ENCODE peak calls at places on chromosomes 7 and 10, in ten cellular contexts. L, H, R, T, P, A, Y, G, N and X are unnamed samples.

GRCh38 chr10:73899401-73899780 is 11.5 kb upstream of the PLAU start:
- DNase-seq in Y (no peak), A (peak), N (peak), T (no peak), G (peak), L (no peak), R (peak), P (no peak), H (no peak), X (no peak)

GRCh38 chr10:133420579-133420978 is 3.8 kb downstream of the SPRN start:
- DNase-seq in N (no peak), L (no peak), R (no peak), A (no peak), T (no peak), H (no peak), P (no peak), Y (no peak), G (no peak), X (no peak)

GRCh38 chr10:22427890-22428571 is 82.7 kb downstream of the SPAG6 start:
- DNase-seq in A (peak), G (peak), Y (no peak), N (peak), T (no peak), R (no peak), L (no peak), P (peak), H (no peak), X (peak)

GRCh38 chr10:112782176-112782907 is 167.7 kb upstream of the TCF7L2 start:
- DNase-seq in H (no peak), G (no peak), Y (peak), R (no peak), A (peak), P (no peak), T (no peak), N (no peak), L (no peak), X (no peak)

GRCh38 chr7:107002804-107003137 is 41.7 kb upstream of the PRKAR2B start:
- DNase-seq in G (no peak), A (no peak), T (no peak), R (no peak), Y (no peak), N (no peak), L (no peak), H (no peak), P (no peak), X (no peak)

GRCh38 chr7:88219781-88220747 is at the start of gene SRI:
- DNase-seq in Y (peak), A (peak), H (peak), L (peak), P (peak), T (peak), N (peak), R (peak), G (peak), X (peak)

GRCh38 chr10:126104767-126105166 is 208.4 kb downstream of the FANK1 start:
- DNase-seq in P (no peak), T (no peak), L (no peak), H (no peak), R (no peak), N (no peak), Y (no peak), A (no peak), G (no peak), X (no peak)

GRCh38 chr10:71268247-71268691 is 50.8 kb upstream of the SLC29A3 start:
- DNase-seq in G (no peak), N (peak), H (peak), T (no peak), Y (peak), R (no peak), P (peak), A (peak), L (peak), X (no peak)

GRCh38 chr10:68212721-68213352 is 19.1 kb downstream of the ATOH7 start:
- DNase-seq in A (peak), T (peak), H (no peak), G (no peak), R (no peak), Y (peak), P (no peak), L (no peak), N (peak), X (no peak)

GRCh38 chr10:103678104-103678526 is 177.3 kb downstream of the SH3PXD2A start:
- DNase-seq in Y (no peak), G (peak), H (no peak), T (peak), A (peak), L (peak), R (peak), P (peak), N (peak), X (peak)

GRCh38 chr10:62183442-62183841 is 85.2 kb downstream of the RTKN2 start:
- DNase-seq in R (no peak), G (no peak), A (no peak), N (no peak), P (no peak), H (no peak), L (no peak), Y (no peak), T (peak), X (no peak)

GRCh38 chr7:13257661-13258060 is 570.2 kb downstream of the ARL4A start:
- DNase-seq in H (no peak), N (no peak), A (no peak), P (no peak), L (no peak), Y (no peak), G (no peak), T (no peak), R (no peak), X (no peak)

GRCh38 chr7:34080513-34080912 is 175.2 kb downstream of the BMPER start:
- DNase-seq in T (no peak), N (peak), P (no peak), L (no peak), R (no peak), Y (no peak), A (peak), H (no peak), G (no peak), X (no peak)

GRCh38 chr10:26095781-26096180 is 120.8 kb upstream of the GAD2 start:
- DNase-seq in A (no peak), Y (no peak), L (no peak), R (no peak), N (no peak), T (no peak), H (no peak), G (no peak), P (no peak), X (no peak)

GRCh38 chr7:71752171-71752935 is 620.4 kb downstream of the GALNT17 start:
- DNase-seq in A (peak), G (no peak), Y (peak), L (peak), P (peak), H (peak), T (peak), N (no peak), R (peak), X (no peak)
- TF ChIP-seq CTCF in A (peak), G (peak), Y (peak), L (peak), P (peak), H (peak), T (peak), N (peak), R (peak), X (peak)

DNA sequence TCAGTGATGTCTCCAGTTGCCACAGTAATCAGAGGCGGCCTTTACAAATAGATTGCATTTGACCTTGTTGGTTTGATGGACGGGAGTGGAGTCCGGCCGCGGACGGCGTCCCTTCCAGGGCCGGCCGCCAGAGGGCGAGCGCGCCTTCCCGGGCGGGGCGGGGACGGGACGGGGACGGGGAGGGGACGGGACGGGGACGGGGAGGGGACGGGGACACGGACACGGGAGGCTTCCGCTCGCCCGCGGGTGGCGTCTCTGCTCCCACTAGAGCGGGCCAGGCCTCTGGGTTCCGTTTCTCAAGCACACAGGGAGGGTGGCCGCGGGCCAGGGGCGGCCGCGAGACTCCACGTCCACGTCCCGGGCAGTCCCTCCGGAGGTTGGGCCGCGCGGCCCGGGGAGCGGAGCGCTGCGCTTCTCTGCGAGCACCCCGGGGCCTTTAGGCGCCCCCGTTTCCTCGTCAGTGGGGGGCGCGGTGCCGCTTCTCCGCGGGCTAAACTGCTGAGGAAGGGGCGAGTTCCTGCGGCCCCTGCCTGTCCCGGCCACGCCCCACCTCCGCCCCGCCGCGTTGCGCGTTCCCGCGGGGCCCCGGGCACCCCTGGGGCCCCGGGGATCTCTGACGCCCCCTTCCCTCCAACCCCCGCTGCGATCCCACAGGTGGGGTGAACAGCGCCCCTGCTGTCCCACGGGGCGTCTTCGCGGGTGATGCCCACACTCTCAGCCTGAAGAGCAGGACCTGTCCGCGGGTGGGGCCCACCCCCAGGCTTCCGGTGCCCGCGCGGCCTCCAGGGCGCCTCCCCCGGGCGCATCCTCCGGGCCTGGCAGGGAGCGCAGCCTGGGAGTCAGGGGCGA is 84.2 kb upstream of the MKI67 start:
- DNase-seq in G (no peak), R (peak), L (peak), T (peak), H (peak), P (no peak), A (peak), N (peak), Y (peak), X (no peak)
- TF ChIP-seq CTCF in G (peak), R (peak), L (peak), T (peak), H (peak), P (no peak), A (peak), N (peak), Y (peak), X (peak)

GRCh38 chr7:142483659-142484317 is 225.9 kb upstream of the PRSS58 start:
- DNase-seq in H (no peak), N (no peak), R (no peak), T (no peak), A (no peak), G (no peak), Y (no peak), P (no peak), L (no peak), X (no peak)
- TF ChIP-seq CTCF in H (peak), N (no peak), R (no peak), T (no peak), A (no peak), G (no peak), Y (no peak), P (no peak), L (no peak), X (no peak)

DNA sequence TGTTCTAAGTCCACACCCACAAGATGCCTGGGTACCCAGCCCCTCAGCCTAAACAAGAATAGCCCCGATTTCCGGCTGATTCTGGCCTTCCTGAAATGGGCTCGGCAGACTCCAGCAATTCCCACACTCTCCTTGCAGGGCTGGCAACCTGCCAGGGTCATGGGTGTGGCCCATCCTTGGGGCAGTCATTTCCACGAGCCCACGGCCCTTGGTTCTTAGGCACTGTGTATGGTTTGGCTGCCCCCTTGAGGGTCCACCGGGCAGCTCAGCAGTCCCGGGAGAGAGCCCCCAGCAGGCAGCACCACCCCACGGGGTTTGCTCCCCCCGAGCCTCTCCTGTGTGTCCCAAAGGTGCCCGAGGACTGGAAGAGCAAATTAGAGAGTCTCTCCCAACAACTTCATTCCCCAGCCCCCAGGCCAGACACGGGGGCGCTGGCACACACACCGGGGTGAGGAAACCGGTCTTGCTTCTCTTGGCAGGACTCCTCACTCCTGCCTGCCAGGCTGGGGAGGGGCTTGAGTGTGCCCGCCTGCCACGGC is 142.2 kb downstream of the EMX2 start:
- DNase-seq in T (peak), P (no peak), N (no peak), L (no peak), A (peak), Y (no peak), G (no peak), R (peak), H (peak), X (no peak)
- TF ChIP-seq CTCF in T (peak), P (no peak), N (peak), L (no peak), A (no peak), Y (no peak), G (no peak), R (no peak), H (no peak), X (no peak)

GRCh38 chr7:90552521-90552920 is 43.6 kb upstream of the CDK14 start:
- DNase-seq in H (no peak), P (no peak), R (no peak), L (no peak), T (no peak), A (peak), G (no peak), N (no peak), Y (no peak), X (no peak)
- TF ChIP-seq CTCF in H (no peak), P (no peak), R (no peak), L (no peak), T (no peak), A (peak), G (peak), N (no peak), Y (peak), X (peak)

GRCh38 chr7:111855842-111856227 is 293.5 kb upstream of the IMMP2L start:
- DNase-seq in H (no peak), P (peak), L (no peak), A (peak), G (no peak), Y (peak), N (no peak), T (no peak), R (no peak), X (no peak)
- TF ChIP-seq CTCF in H (no peak), P (peak), L (no peak), A (peak), G (peak), Y (peak), N (peak), T (no peak), R (no peak), X (peak)

DNA sequence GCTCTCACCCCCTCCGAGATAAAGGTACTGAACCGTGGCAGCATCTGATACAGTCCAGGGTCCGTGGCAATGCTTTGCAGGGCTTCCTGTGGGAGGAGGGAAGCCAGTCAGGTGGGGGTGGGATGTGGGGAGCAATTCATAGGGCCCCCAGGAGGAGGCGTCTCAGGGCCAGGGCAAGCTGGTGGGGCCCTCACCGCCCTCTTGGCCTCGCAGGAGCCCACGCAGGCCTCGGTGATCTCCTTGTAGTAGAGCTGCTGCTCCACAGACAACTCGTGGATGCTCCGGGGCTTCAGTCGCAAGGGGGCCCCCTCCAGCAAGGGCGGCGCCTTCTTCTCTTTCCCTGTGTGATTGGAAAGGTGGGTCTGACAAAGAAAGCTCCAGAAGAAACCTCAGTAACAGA is 7.2 kb downstream of the TAF6 start:
- DNase-seq in A (no peak), N (no peak), H (no peak), R (no peak), G (no peak), Y (no peak), L (no peak), T (no peak), P (no peak), X (no peak)
- TF ChIP-seq CTCF in A (no peak), N (no peak), H (no peak), R (no peak), G (no peak), Y (no peak), L (no peak), T (no peak), P (no peak), X (no peak)

GRCh38 chr7:70694909-70695803 is 436.8 kb upstream of the GALNT17 start:
- DNase-seq in P (peak), H (peak), L (peak), N (no peak), Y (peak), T (peak), R (peak), G (no peak), A (peak), X (no peak)

GRCh38 chr7:70695804-70696104 is 436.2 kb upstream of the GALNT17 start:
- DNase-seq in Y (no peak), T (peak), R (no peak), G (no peak), L (no peak), P (no peak), A (no peak), N (no peak), H (no peak), X (no peak)

GRCh38 chr7:70693690-70694356 is 438.1 kb upstream of the GALNT17 start:
- DNase-seq in P (peak), R (peak), Y (peak), N (peak), H (peak), A (peak), L (peak), T (peak), G (no peak), X (no peak)

GRCh38 chr7:70694357-70694908 is 437.5 kb upstream of the GALNT17 start:
- DNase-seq in L (peak), Y (peak), A (peak), H (no peak), T (peak), N (no peak), R (peak), P (peak), G (no peak), X (no peak)

DNA sequence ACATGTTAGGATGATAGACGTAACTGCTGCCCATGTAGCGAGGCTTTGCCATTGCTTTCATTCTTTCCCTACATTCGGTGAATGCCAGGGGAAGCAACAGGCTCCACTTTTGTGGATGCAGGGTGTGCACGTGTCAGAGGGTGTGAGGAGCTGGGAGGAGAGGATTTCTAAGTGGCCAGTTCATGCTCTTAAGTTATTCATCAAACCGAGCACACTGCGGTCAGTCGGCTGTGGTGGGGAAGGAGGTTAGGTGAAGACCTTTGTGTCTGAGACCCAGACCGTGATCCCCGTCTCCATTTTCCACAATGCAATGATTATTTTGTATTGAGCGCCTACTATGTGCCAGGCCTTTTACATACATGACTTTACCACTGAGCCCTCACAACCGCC is 438.6 kb upstream of the GALNT17 start:
- DNase-seq in A (peak), N (no peak), Y (no peak), H (no peak), G (no peak), P (no peak), L (no peak), T (no peak), R (no peak), X (no peak)
- TF ChIP-seq CTCF in A (no peak), N (no peak), Y (no peak), H (no peak), G (no peak), P (no peak), L (no peak), T (no peak), R (no peak), X (no peak)